ENCODE peak calls at places on chromosomes 1 and 21, in eight cellular contexts. One of them, this sample, is unnamed.
A peak's percentile ranks its signal among the peaks of the same experiment; 100 is the strongest.

GRCh38 chr1:150596095-150596892 is 16.9 kb upstream of the MCL1 start:
- DNase-seq in NCI-H1105: no peak
- DNase-seq in pons: no peak
- DNase-seq in activated CD4-positive, alpha-beta T cell treated with anti-CD3 and anti-CD28 coated beads, Interleukin-2, amount 50 U/mL, for 1 hour: no peak
- DNase-seq in DMS53: no peak
- DNase-seq in Daoy: no peak
- DNase-seq in mucosa of descending colon: no peak
- DNase-seq in Right ventricle myocardium superior: no peak
- DNase-seq in this sample: no peak

GRCh38 chr1:65075123-65075976 is 72.7 kb upstream of the AK4 start:
- DNase-seq in DMS53: peak; percentile 88
- DNase-seq in Right ventricle myocardium superior: no peak
- DNase-seq in Daoy: peak; percentile 66
- DNase-seq in pons: peak; percentile 71
- DNase-seq in NCI-H1105: peak; percentile 44
- DNase-seq in activated CD4-positive, alpha-beta T cell treated with anti-CD3 and anti-CD28 coated beads, Interleukin-2, amount 50 U/mL, for 1 hour: peak; percentile 56
- DNase-seq in mucosa of descending colon: no peak
- DNase-seq in this sample: peak; percentile 86

GRCh38 chr1:156104065-156104810 is 10.3 kb upstream of the LMNA start:
- DNase-seq in mucosa of descending colon: peak; percentile 87
- DNase-seq in NCI-H1105: no peak
- DNase-seq in activated CD4-positive, alpha-beta T cell treated with anti-CD3 and anti-CD28 coated beads, Interleukin-2, amount 50 U/mL, for 1 hour: peak; percentile 64
- DNase-seq in DMS53: peak; percentile 94
- DNase-seq in Daoy: peak; percentile 89
- DNase-seq in pons: no peak
- DNase-seq in Right ventricle myocardium superior: peak; percentile 85
- DNase-seq in this sample: peak; percentile 95

GRCh38 chr1:115531806-115532359 is 109.9 kb upstream of the VANGL1 start:
- DNase-seq in mucosa of descending colon: no peak
- DNase-seq in pons: no peak
- DNase-seq in activated CD4-positive, alpha-beta T cell treated with anti-CD3 and anti-CD28 coated beads, Interleukin-2, amount 50 U/mL, for 1 hour: no peak
- DNase-seq in Right ventricle myocardium superior: no peak
- DNase-seq in Daoy: no peak
- DNase-seq in DMS53: no peak
- DNase-seq in NCI-H1105: no peak
- DNase-seq in this sample: no peak

GRCh38 chr1:187413770-187414169 is 585.0 kb downstream of the PLA2G4A start:
- DNase-seq in NCI-H1105: no peak
- DNase-seq in mucosa of descending colon: no peak
- DNase-seq in DMS53: peak; percentile 64
- DNase-seq in activated CD4-positive, alpha-beta T cell treated with anti-CD3 and anti-CD28 coated beads, Interleukin-2, amount 50 U/mL, for 1 hour: no peak
- DNase-seq in pons: no peak
- DNase-seq in Daoy: no peak
- DNase-seq in Right ventricle myocardium superior: no peak
- DNase-seq in this sample: no peak

GRCh38 chr1:25033828-25034451 is 103.9 kb upstream of the RUNX3 start:
- DNase-seq in mucosa of descending colon: peak; percentile 82
- DNase-seq in DMS53: no peak
- DNase-seq in NCI-H1105: no peak
- DNase-seq in Right ventricle myocardium superior: peak; percentile 72
- DNase-seq in Daoy: peak; percentile 87
- DNase-seq in activated CD4-positive, alpha-beta T cell treated with anti-CD3 and anti-CD28 coated beads, Interleukin-2, amount 50 U/mL, for 1 hour: no peak
- DNase-seq in pons: peak; percentile 66
- DNase-seq in this sample: no peak

GRCh38 chr1:33336580-33336979 is 15.7 kb upstream of the A3GALT2 start:
- DNase-seq in NCI-H1105: no peak
- DNase-seq in mucosa of descending colon: no peak
- DNase-seq in activated CD4-positive, alpha-beta T cell treated with anti-CD3 and anti-CD28 coated beads, Interleukin-2, amount 50 U/mL, for 1 hour: no peak
- DNase-seq in pons: no peak
- DNase-seq in DMS53: peak; percentile 60
- DNase-seq in Right ventricle myocardium superior: no peak
- DNase-seq in Daoy: no peak
- DNase-seq in this sample: no peak

GRCh38 chr1:161379071-161379470 is 11.4 kb upstream of the CFAP126 start:
- DNase-seq in mucosa of descending colon: no peak
- DNase-seq in Right ventricle myocardium superior: no peak
- DNase-seq in NCI-H1105: no peak
- DNase-seq in activated CD4-positive, alpha-beta T cell treated with anti-CD3 and anti-CD28 coated beads, Interleukin-2, amount 50 U/mL, for 1 hour: no peak
- DNase-seq in DMS53: peak; percentile 88
- DNase-seq in Daoy: peak; percentile 13
- DNase-seq in pons: no peak
- DNase-seq in this sample: no peak

GRCh38 chr1:200258447-200259375 is 151.1 kb downstream of the ZNF281 start:
- DNase-seq in activated CD4-positive, alpha-beta T cell treated with anti-CD3 and anti-CD28 coated beads, Interleukin-2, amount 50 U/mL, for 1 hour: no peak
- DNase-seq in Right ventricle myocardium superior: no peak
- DNase-seq in pons: no peak
- DNase-seq in Daoy: peak; percentile 21
- DNase-seq in DMS53: peak; percentile 84
- DNase-seq in mucosa of descending colon: no peak
- DNase-seq in NCI-H1105: no peak
- DNase-seq in this sample: peak; percentile 58

GRCh38 chr1:1511533-1512285 is at the start of gene ATAD3A:
- DNase-seq in DMS53: peak; percentile 99
- DNase-seq in Right ventricle myocardium superior: peak; percentile 100
- DNase-seq in activated CD4-positive, alpha-beta T cell treated with anti-CD3 and anti-CD28 coated beads, Interleukin-2, amount 50 U/mL, for 1 hour: peak; percentile 96
- DNase-seq in pons: peak; percentile 95
- DNase-seq in NCI-H1105: peak; percentile 96
- DNase-seq in Daoy: peak; percentile 99
- DNase-seq in mucosa of descending colon: peak; percentile 99
- DNase-seq in this sample: peak; percentile 99

GRCh38 chr1:1627261-1627841 is 4.6 kb upstream of the MMP23B start:
- DNase-seq in Right ventricle myocardium superior: peak; percentile 37
- DNase-seq in mucosa of descending colon: peak; percentile 88
- DNase-seq in activated CD4-positive, alpha-beta T cell treated with anti-CD3 and anti-CD28 coated beads, Interleukin-2, amount 50 U/mL, for 1 hour: no peak
- DNase-seq in DMS53: no peak
- DNase-seq in Daoy: no peak
- DNase-seq in NCI-H1105: no peak
- DNase-seq in pons: no peak
- DNase-seq in this sample: no peak

GRCh38 chr1:170669586-170670332 is 5.8 kb downstream of the PRRX1 start:
- DNase-seq in Right ventricle myocardium superior: no peak
- DNase-seq in activated CD4-positive, alpha-beta T cell treated with anti-CD3 and anti-CD28 coated beads, Interleukin-2, amount 50 U/mL, for 1 hour: no peak
- DNase-seq in DMS53: no peak
- DNase-seq in Daoy: no peak
- DNase-seq in pons: no peak
- DNase-seq in mucosa of descending colon: no peak
- DNase-seq in NCI-H1105: no peak
- DNase-seq in this sample: no peak

GRCh38 chr1:89022167-89022959 is at the start of gene GBP3:
- DNase-seq in pons: peak; percentile 58
- DNase-seq in Right ventricle myocardium superior: no peak
- DNase-seq in activated CD4-positive, alpha-beta T cell treated with anti-CD3 and anti-CD28 coated beads, Interleukin-2, amount 50 U/mL, for 1 hour: no peak
- DNase-seq in Daoy: peak; percentile 63
- DNase-seq in DMS53: peak; percentile 80
- DNase-seq in mucosa of descending colon: no peak
- DNase-seq in NCI-H1105: no peak
- DNase-seq in this sample: peak; percentile 69

GRCh38 chr1:203422116-203422515 is 53.5 kb upstream of the PRELP start:
- DNase-seq in activated CD4-positive, alpha-beta T cell treated with anti-CD3 and anti-CD28 coated beads, Interleukin-2, amount 50 U/mL, for 1 hour: no peak
- DNase-seq in DMS53: no peak
- DNase-seq in mucosa of descending colon: no peak
- DNase-seq in pons: no peak
- DNase-seq in NCI-H1105: no peak
- DNase-seq in Daoy: no peak
- DNase-seq in Right ventricle myocardium superior: no peak
- DNase-seq in this sample: no peak

GRCh38 chr1:94883688-94884087 is 43.2 kb downstream of the CNN3 start:
- DNase-seq in Daoy: peak; percentile 62
- DNase-seq in DMS53: no peak
- DNase-seq in Right ventricle myocardium superior: no peak
- DNase-seq in NCI-H1105: no peak
- DNase-seq in mucosa of descending colon: no peak
- DNase-seq in activated CD4-positive, alpha-beta T cell treated with anti-CD3 and anti-CD28 coated beads, Interleukin-2, amount 50 U/mL, for 1 hour: no peak
- DNase-seq in pons: peak; percentile 36
- DNase-seq in this sample: peak; percentile 38

GRCh38 chr1:146032613-146033219 is 11.2 kb upstream of the HJV start:
- DNase-seq in mucosa of descending colon: no peak
- DNase-seq in pons: peak; percentile 77
- DNase-seq in DMS53: peak; percentile 83
- DNase-seq in Right ventricle myocardium superior: no peak
- DNase-seq in Daoy: peak; percentile 27
- DNase-seq in activated CD4-positive, alpha-beta T cell treated with anti-CD3 and anti-CD28 coated beads, Interleukin-2, amount 50 U/mL, for 1 hour: no peak
- DNase-seq in NCI-H1105: peak; percentile 39
- DNase-seq in this sample: peak; percentile 73

GRCh38 chr21:39313042-39313456 is 383 bp downstream of the BRWD1 start:
- DNase-seq in DMS53: peak; percentile 81
- DNase-seq in pons: no peak
- DNase-seq in NCI-H1105: peak; percentile 30
- DNase-seq in mucosa of descending colon: peak; percentile 78
- DNase-seq in Right ventricle myocardium superior: peak; percentile 60
- DNase-seq in Daoy: peak; percentile 40
- DNase-seq in activated CD4-positive, alpha-beta T cell treated with anti-CD3 and anti-CD28 coated beads, Interleukin-2, amount 50 U/mL, for 1 hour: no peak
- DNase-seq in this sample: peak; percentile 26

GRCh38 chr1:161258439-161259386 is at the start of gene PCP4L1:
- DNase-seq in Right ventricle myocardium superior: peak; percentile 61
- DNase-seq in mucosa of descending colon: peak; percentile 49
- DNase-seq in pons: peak; percentile 65
- DNase-seq in Daoy: peak; percentile 68
- DNase-seq in activated CD4-positive, alpha-beta T cell treated with anti-CD3 and anti-CD28 coated beads, Interleukin-2, amount 50 U/mL, for 1 hour: peak; percentile 6
- DNase-seq in DMS53: peak; percentile 78
- DNase-seq in NCI-H1105: peak; percentile 66
- DNase-seq in this sample: peak; percentile 62

GRCh38 chr1:188169971-188170370 is 1341.2 kb downstream of the PLA2G4A start:
- DNase-seq in mucosa of descending colon: no peak
- DNase-seq in DMS53: peak; percentile 7
- DNase-seq in Right ventricle myocardium superior: no peak
- DNase-seq in NCI-H1105: no peak
- DNase-seq in activated CD4-positive, alpha-beta T cell treated with anti-CD3 and anti-CD28 coated beads, Interleukin-2, amount 50 U/mL, for 1 hour: no peak
- DNase-seq in pons: no peak
- DNase-seq in Daoy: no peak
- DNase-seq in this sample: no peak

GRCh38 chr1:11708554-11709350 is 17.2 kb downstream of the DRAXIN start:
- DNase-seq in NCI-H1105: no peak
- DNase-seq in pons: no peak
- DNase-seq in Daoy: peak; percentile 39
- DNase-seq in DMS53: peak; percentile 29
- DNase-seq in mucosa of descending colon: no peak
- DNase-seq in Right ventricle myocardium superior: no peak
- DNase-seq in activated CD4-positive, alpha-beta T cell treated with anti-CD3 and anti-CD28 coated beads, Interleukin-2, amount 50 U/mL, for 1 hour: no peak
- DNase-seq in this sample: no peak

GRCh38 chr1:28480308-28480707 is 25.5 kb upstream of the RCC1 start:
- DNase-seq in pons: no peak
- DNase-seq in Daoy: no peak
- DNase-seq in Right ventricle myocardium superior: no peak
- DNase-seq in mucosa of descending colon: no peak
- DNase-seq in DMS53: no peak
- DNase-seq in NCI-H1105: no peak
- DNase-seq in activated CD4-positive, alpha-beta T cell treated with anti-CD3 and anti-CD28 coated beads, Interleukin-2, amount 50 U/mL, for 1 hour: no peak
- DNase-seq in this sample: no peak